ENCODE peak calls at places on chromosomes 3 and 15, in five cellular contexts. Z, O, A, F and U are unnamed samples.

GRCh38 chr3:126213376-126214044 is 33.1 kb upstream of the ALDH1L1 start:
- DNase-seq in Z (no peak), O (no peak), A (no peak), F (no peak), U (no peak)

GRCh38 chr3:11600501-11601282 is 43.0 kb downstream of the VGLL4 start:
- DNase-seq in Z (peak), O (no peak), A (peak), F (no peak), U (no peak)

GRCh38 chr15:33242669-33243191 is 48.2 kb upstream of the FMN1 start:
- DNase-seq in Z (no peak), O (no peak), A (peak), F (no peak), U (peak)

GRCh38 chr15:48897144-48897814 is 19.3 kb downstream of the EID1 start:
- DNase-seq in Z (peak), O (no peak), A (no peak), F (no peak), U (no peak)

GRCh38 chr15:25397110-25397509 is 41.7 kb downstream of the UBE3A start:
- DNase-seq in Z (no peak), O (no peak), A (no peak), F (no peak), U (no peak)

GRCh38 chr3:188244395-188244861 is 90.5 kb downstream of the LPP start:
- DNase-seq in Z (no peak), O (no peak), A (no peak), F (no peak), U (no peak)

GRCh38 chr3:196648856-196649255 is 9.4 kb downstream of the NRROS start:
- DNase-seq in Z (no peak), O (no peak), A (no peak), F (no peak), U (no peak)

GRCh38 chr15:35305906-35306305 is 220.8 kb upstream of the NANOGP8 start:
- DNase-seq in Z (no peak), O (no peak), A (no peak), F (no peak), U (no peak)

GRCh38 chr3:123753321-123753720 is 130.8 kb downstream of the MYLK start:
- DNase-seq in Z (no peak), O (no peak), A (no peak), F (no peak), U (no peak)

GRCh38 chr15:23686466-23687142 is 501 bp downstream of the NDN start:
- DNase-seq in Z (no peak), O (no peak), A (peak), F (peak), U (no peak)

GRCh38 chr3:66038726-66039589 is at the start of gene MAGI1:
- DNase-seq in Z (peak), O (peak), A (peak), F (peak), U (peak)

GRCh38 chr3:169505577-169506155 is 157.8 kb downstream of the MECOM start:
- DNase-seq in Z (no peak), O (no peak), A (no peak), F (no peak), U (no peak)

GRCh38 chr15:20644896-20645295 is 103.3 kb upstream of the GOLGA6L6 start:
- DNase-seq in Z (no peak), O (no peak), A (no peak), F (no peak), U (no peak)

GRCh38 chr3:129890125-129890524 is 3.4 kb downstream of the TMCC1 start:
- DNase-seq in Z (no peak), O (no peak), A (peak), F (no peak), U (peak)

GRCh38 chr3:138835177-138835757 is 539 bp upstream of the PIK3CB start:
- DNase-seq in Z (no peak), O (no peak), A (no peak), F (no peak), U (no peak)